ENCODE peak calls at places on chromosomes 6 and 20, in seven cellular contexts. One of them, this sample, is unnamed.
A peak's percentile ranks its signal among the peaks of the same experiment; 100 is the strongest.

GRCh38 chr6:77502966-77503365 is 39.7 kb upstream of the HTR1B start:
- DNase-seq in left lung: no peak
- DNase-seq in thyroid gland: no peak
- DNase-seq in AG10803: peak; percentile 17
- DNase-seq in HFF-Myc: no peak
- DNase-seq in left ventricle myocardium inferior: no peak
- DNase-seq in pancreas: no peak
- DNase-seq in this sample: no peak

GRCh38 chr6:143694560-143694959 is 16.8 kb downstream of the PHACTR2 start:
- DNase-seq in left lung: no peak
- DNase-seq in thyroid gland: no peak
- DNase-seq in AG10803: no peak
- DNase-seq in HFF-Myc: no peak
- DNase-seq in left ventricle myocardium inferior: no peak
- DNase-seq in pancreas: no peak
- DNase-seq in this sample: no peak

GRCh38 chr6:143677891-143678737 is at the start of gene PHACTR2:
- DNase-seq in left lung: peak; percentile 80
- DNase-seq in thyroid gland: peak; percentile 81
- DNase-seq in AG10803: peak; percentile 86
- DNase-seq in HFF-Myc: no peak
- DNase-seq in left ventricle myocardium inferior: peak; percentile 80
- DNase-seq in pancreas: peak; percentile 51
- DNase-seq in this sample: peak; percentile 88

GRCh38 chr20:55140631-55141030 is 665.2 kb downstream of the DOK5 start:
- DNase-seq in left lung: no peak
- DNase-seq in thyroid gland: no peak
- DNase-seq in AG10803: no peak
- DNase-seq in HFF-Myc: no peak
- DNase-seq in left ventricle myocardium inferior: no peak
- DNase-seq in pancreas: no peak
- DNase-seq in this sample: no peak

GRCh38 chr6:23174781-23175361 is 605.5 kb downstream of the HDGFL1 start:
- DNase-seq in left lung: no peak
- DNase-seq in thyroid gland: no peak
- DNase-seq in AG10803: peak; percentile 91
- DNase-seq in HFF-Myc: peak; percentile 82
- DNase-seq in left ventricle myocardium inferior: no peak
- DNase-seq in pancreas: no peak
- DNase-seq in this sample: no peak

GRCh38 chr20:51738877-51739447 is 29.2 kb downstream of the ATP9A start:
- DNase-seq in left lung: no peak
- DNase-seq in thyroid gland: no peak
- DNase-seq in AG10803: no peak
- DNase-seq in HFF-Myc: no peak
- DNase-seq in left ventricle myocardium inferior: no peak
- DNase-seq in pancreas: no peak
- DNase-seq in this sample: no peak

GRCh38 chr20:2984028-2984501 is 59.4 kb upstream of the GNRH2 start:
- DNase-seq in left lung: no peak
- DNase-seq in thyroid gland: no peak
- DNase-seq in AG10803: no peak
- DNase-seq in HFF-Myc: no peak
- DNase-seq in left ventricle myocardium inferior: no peak
- DNase-seq in pancreas: no peak
- DNase-seq in this sample: no peak

GRCh38 chr6:170554888-170555137 is 644 bp downstream of the TBP start:
- DNase-seq in left lung: no peak
- DNase-seq in thyroid gland: no peak
- DNase-seq in AG10803: no peak
- DNase-seq in HFF-Myc: no peak
- DNase-seq in left ventricle myocardium inferior: no peak
- DNase-seq in pancreas: no peak
- DNase-seq in this sample: no peak

GRCh38 chr20:38291582-38291918 is 12.4 kb upstream of the BPI start:
- DNase-seq in left lung: no peak
- DNase-seq in thyroid gland: no peak
- DNase-seq in AG10803: no peak
- DNase-seq in HFF-Myc: no peak
- DNase-seq in left ventricle myocardium inferior: no peak
- DNase-seq in pancreas: no peak
- DNase-seq in this sample: no peak

GRCh38 chr6:165889636-165890403 is 226.8 kb upstream of the PDE10A start:
- DNase-seq in left lung: no peak
- DNase-seq in thyroid gland: peak; percentile 45
- DNase-seq in AG10803: peak; percentile 47
- DNase-seq in HFF-Myc: no peak
- DNase-seq in left ventricle myocardium inferior: no peak
- DNase-seq in pancreas: peak; percentile 27
- DNase-seq in this sample: no peak

GRCh38 chr20:64226686-64227576 is 28.6 kb upstream of the PCMTD2 start:
- DNase-seq in left lung: no peak
- DNase-seq in thyroid gland: no peak
- DNase-seq in AG10803: no peak
- DNase-seq in HFF-Myc: no peak
- DNase-seq in left ventricle myocardium inferior: no peak
- DNase-seq in pancreas: no peak
- DNase-seq in this sample: no peak

GRCh38 chr20:61835301-61835700 is 230.4 kb downstream of the TAF4 start:
- DNase-seq in left lung: no peak
- DNase-seq in thyroid gland: no peak
- DNase-seq in AG10803: peak; percentile 41
- DNase-seq in HFF-Myc: no peak
- DNase-seq in left ventricle myocardium inferior: no peak
- DNase-seq in pancreas: no peak
- DNase-seq in this sample: no peak

GRCh38 chr6:141848029-141848890 is 284.5 kb upstream of the GJE1 start:
- DNase-seq in left lung: no peak
- DNase-seq in thyroid gland: no peak
- DNase-seq in AG10803: no peak
- DNase-seq in HFF-Myc: no peak
- DNase-seq in left ventricle myocardium inferior: no peak
- DNase-seq in pancreas: no peak
- DNase-seq in this sample: no peak

GRCh38 chr20:2305946-2306345 is 10.1 kb downstream of the TGM3 start:
- DNase-seq in left lung: no peak
- DNase-seq in thyroid gland: no peak
- DNase-seq in AG10803: no peak
- DNase-seq in HFF-Myc: no peak
- DNase-seq in left ventricle myocardium inferior: no peak
- DNase-seq in pancreas: no peak
- DNase-seq in this sample: no peak

GRCh38 chr20:50799176-50799889 is 4.5 kb downstream of the BCAS4 start:
- DNase-seq in left lung: no peak
- DNase-seq in thyroid gland: peak; percentile 57
- DNase-seq in AG10803: no peak
- DNase-seq in HFF-Myc: no peak
- DNase-seq in left ventricle myocardium inferior: no peak
- DNase-seq in pancreas: no peak
- DNase-seq in this sample: peak; percentile 72

GRCh38 chr6:38345586-38345985 is 294.1 kb downstream of the BTBD9 start:
- DNase-seq in left lung: no peak
- DNase-seq in thyroid gland: no peak
- DNase-seq in AG10803: no peak
- DNase-seq in HFF-Myc: no peak
- DNase-seq in left ventricle myocardium inferior: no peak
- DNase-seq in pancreas: no peak
- DNase-seq in this sample: no peak

GRCh38 chr20:3233991-3234498 is 4.9 kb downstream of the SLC4A11 start:
- DNase-seq in left lung: no peak
- DNase-seq in thyroid gland: no peak
- DNase-seq in AG10803: no peak
- DNase-seq in HFF-Myc: no peak
- DNase-seq in left ventricle myocardium inferior: no peak
- DNase-seq in pancreas: no peak
- DNase-seq in this sample: peak; percentile 63

GRCh38 chr6:37653933-37654565 is 43.6 kb downstream of the MDGA1 start:
- DNase-seq in left lung: no peak
- DNase-seq in thyroid gland: no peak
- DNase-seq in AG10803: no peak
- DNase-seq in HFF-Myc: peak; percentile 56
- DNase-seq in left ventricle myocardium inferior: no peak
- DNase-seq in pancreas: peak; percentile 37
- DNase-seq in this sample: no peak

GRCh38 chr6:37059344-37060194 is 54.1 kb downstream of the FGD2 start:
- DNase-seq in left lung: peak; percentile 73
- DNase-seq in thyroid gland: peak; percentile 90
- DNase-seq in AG10803: peak; percentile 95
- DNase-seq in HFF-Myc: peak; percentile 92
- DNase-seq in left ventricle myocardium inferior: peak; percentile 61
- DNase-seq in pancreas: no peak
- DNase-seq in this sample: peak; percentile 66

GRCh38 chr6:157143171-157143884 is 180.0 kb downstream of the TMEM242 start:
- DNase-seq in left lung: no peak
- DNase-seq in thyroid gland: no peak
- DNase-seq in AG10803: peak; percentile 80
- DNase-seq in HFF-Myc: no peak
- DNase-seq in left ventricle myocardium inferior: peak; percentile 42
- DNase-seq in pancreas: no peak
- DNase-seq in this sample: no peak

GRCh38 chr6:74128536-74128935 is 432.5 kb downstream of the CD109 start:
- DNase-seq in left lung: no peak
- DNase-seq in thyroid gland: no peak
- DNase-seq in AG10803: peak; percentile 32
- DNase-seq in HFF-Myc: no peak
- DNase-seq in left ventricle myocardium inferior: no peak
- DNase-seq in pancreas: no peak
- DNase-seq in this sample: no peak

DNA sequence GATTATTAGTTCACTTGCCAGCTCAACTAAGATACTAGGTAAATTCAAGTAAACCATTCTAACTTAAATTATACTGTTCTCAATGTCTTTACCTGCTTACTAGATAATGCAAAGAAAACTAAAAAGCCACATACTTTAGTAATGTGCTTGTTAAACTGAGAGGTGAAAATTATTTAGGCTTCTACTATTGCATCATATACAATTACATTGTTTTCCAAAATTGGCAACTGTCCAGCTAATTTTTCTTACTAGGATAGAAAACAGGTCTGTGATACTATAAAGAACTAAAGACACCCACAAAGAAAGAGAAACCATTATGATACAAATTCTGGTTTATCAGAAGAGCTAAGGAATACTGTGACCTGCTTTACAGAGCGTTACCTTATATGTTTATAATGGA is 45.6 kb upstream of the ALDH8A1 start:
- DNase-seq in left lung: no peak
- DNase-seq in thyroid gland: no peak
- DNase-seq in AG10803: no peak
- DNase-seq in HFF-Myc: no peak
- DNase-seq in left ventricle myocardium inferior: no peak
- DNase-seq in pancreas: no peak
- DNase-seq in this sample: no peak
- H3K4me3 ChIP-seq in left lung: no peak overlapping the region
- H3K4me3 ChIP-seq in thyroid gland: no peak overlapping the region
- H3K4me3 ChIP-seq in AG10803: no peak overlapping the region
- H3K4me3 ChIP-seq in HFF-Myc: no peak overlapping the region
- H3K4me3 ChIP-seq in left ventricle myocardium inferior: no peak overlapping the region
- H3K4me3 ChIP-seq in pancreas: no peak overlapping the region
- H3K4me3 ChIP-seq in this sample: no peak overlapping the region

GRCh38 chr6:72639920-72640621 is 18.2 kb downstream of the KCNQ5 start:
- DNase-seq in left lung: no peak
- DNase-seq in thyroid gland: no peak
- DNase-seq in AG10803: no peak
- DNase-seq in HFF-Myc: no peak
- DNase-seq in left ventricle myocardium inferior: no peak
- DNase-seq in pancreas: no peak
- DNase-seq in this sample: no peak
- TF ChIP-seq CTCF in left lung: no peak
- TF ChIP-seq CTCF in thyroid gland: no peak
- TF ChIP-seq CTCF in AG10803: no peak
- TF ChIP-seq CTCF in HFF-Myc: peak; percentile 16
- TF ChIP-seq CTCF in left ventricle myocardium inferior: no peak
- TF ChIP-seq CTCF in pancreas: no peak
- TF ChIP-seq CTCF in this sample: no peak

GRCh38 chr6:108904731-108905130 is 56.5 kb downstream of the ARMC2 start:
- DNase-seq in left lung: no peak
- DNase-seq in thyroid gland: no peak
- DNase-seq in AG10803: no peak
- DNase-seq in HFF-Myc: no peak
- DNase-seq in left ventricle myocardium inferior: no peak
- DNase-seq in pancreas: no peak
- DNase-seq in this sample: no peak
- H3K4me3 ChIP-seq in left lung: no peak overlapping the region
- H3K4me3 ChIP-seq in thyroid gland: no peak overlapping the region
- H3K4me3 ChIP-seq in AG10803: no peak overlapping the region
- H3K4me3 ChIP-seq in HFF-Myc: no peak overlapping the region
- H3K4me3 ChIP-seq in left ventricle myocardium inferior: no peak overlapping the region
- H3K4me3 ChIP-seq in pancreas: no peak overlapping the region
- H3K4me3 ChIP-seq in this sample: no peak overlapping the region

DNA sequence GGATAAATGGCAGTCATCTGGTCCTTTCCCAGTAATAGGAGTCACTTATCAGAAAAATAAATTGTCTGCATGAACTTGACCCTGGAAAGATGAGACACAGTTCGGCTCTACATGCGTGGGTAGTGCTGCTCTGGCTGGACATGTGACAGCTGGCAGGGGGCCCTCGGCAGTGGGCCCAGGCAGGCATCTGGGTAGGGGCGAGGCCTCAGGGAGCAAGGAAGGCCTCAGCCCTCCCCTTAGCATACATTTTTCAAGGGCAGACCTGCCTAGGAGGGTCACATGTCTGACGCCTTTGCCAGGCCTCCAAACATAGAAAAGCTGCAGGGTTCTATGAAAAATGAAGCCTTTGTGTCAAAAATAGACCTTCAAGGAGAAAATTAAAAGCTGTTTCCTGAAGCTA is 12.8 kb upstream of the ILRUN start:
- DNase-seq in left lung: peak; percentile 39
- DNase-seq in thyroid gland: peak; percentile 83
- DNase-seq in AG10803: peak; percentile 57
- DNase-seq in HFF-Myc: no peak
- DNase-seq in left ventricle myocardium inferior: peak; percentile 83
- DNase-seq in pancreas: peak; percentile 96
- DNase-seq in this sample: peak; percentile 80
- TF ChIP-seq CTCF in left lung: no peak
- TF ChIP-seq CTCF in thyroid gland: no peak
- TF ChIP-seq CTCF in AG10803: no peak
- TF ChIP-seq CTCF in HFF-Myc: no peak
- TF ChIP-seq CTCF in left ventricle myocardium inferior: no peak
- TF ChIP-seq CTCF in pancreas: no peak
- TF ChIP-seq CTCF in this sample: no peak

DNA sequence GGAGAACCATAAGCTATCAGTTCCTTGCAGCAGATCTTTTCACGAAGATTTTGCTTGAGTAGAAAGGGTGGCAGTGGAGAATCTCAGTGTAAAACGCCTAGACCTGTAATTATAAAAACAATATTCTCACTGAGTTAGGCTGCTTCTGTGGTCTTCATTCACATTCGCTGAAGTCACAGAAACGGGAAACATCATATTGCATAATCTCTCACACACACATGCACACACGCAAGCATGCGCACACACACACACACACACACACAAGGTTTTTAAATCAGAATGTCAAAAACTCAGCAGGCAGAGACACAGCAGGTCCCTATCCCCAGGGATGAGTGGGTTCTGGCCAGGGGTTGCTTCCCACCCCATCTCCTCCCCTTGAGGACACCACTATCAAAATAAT is 175.5 kb downstream of the ATXN1 start:
- DNase-seq in left lung: no peak
- DNase-seq in thyroid gland: no peak
- DNase-seq in AG10803: peak; percentile 88
- DNase-seq in HFF-Myc: no peak
- DNase-seq in left ventricle myocardium inferior: no peak
- DNase-seq in pancreas: no peak
- DNase-seq in this sample: no peak
- H3K4me3 ChIP-seq in left lung: no peak overlapping the region
- H3K4me3 ChIP-seq in thyroid gland: no peak overlapping the region
- H3K4me3 ChIP-seq in AG10803: no peak overlapping the region
- H3K4me3 ChIP-seq in HFF-Myc: no peak overlapping the region
- H3K4me3 ChIP-seq in left ventricle myocardium inferior: peak overlapping the region; percentile 9
- H3K4me3 ChIP-seq in pancreas: no peak overlapping the region
- H3K4me3 ChIP-seq in this sample: peak overlapping the region; percentile 9

GRCh38 chr6:106446287-106446885 is 85.9 kb downstream of the CRYBG1 start:
- DNase-seq in left lung: no peak
- DNase-seq in thyroid gland: no peak
- DNase-seq in AG10803: peak; percentile 10
- DNase-seq in HFF-Myc: no peak
- DNase-seq in left ventricle myocardium inferior: no peak
- DNase-seq in pancreas: no peak
- DNase-seq in this sample: no peak
- TF ChIP-seq CTCF in left lung: peak; percentile 46
- TF ChIP-seq CTCF in thyroid gland: peak; percentile 19
- TF ChIP-seq CTCF in AG10803: peak; percentile 62
- TF ChIP-seq CTCF in HFF-Myc: peak; percentile 24
- TF ChIP-seq CTCF in left ventricle myocardium inferior: peak; percentile 61
- TF ChIP-seq CTCF in pancreas: peak; percentile 26
- TF ChIP-seq CTCF in this sample: peak; percentile 64